ENCODE peak calls at places on chromosomes 4 and X, in five cellular contexts. P, M, L, A and H are unnamed samples.

GRCh38 chr4:41212221-41213203 is 1.8 kb downstream of the APBB2 start:
- DNase-seq in L (peak; percentile 81), A (no peak), M (no peak), P (peak; percentile 72), H (peak; percentile 68)

GRCh38 chr4:169993531-169993930 is 32.7 kb downstream of the MFAP3L start:
- DNase-seq in P (no peak), M (no peak), L (no peak), A (no peak), H (no peak)

GRCh38 chr4:109315341-109315740 is 12.9 kb upstream of the COL25A1 start:
- DNase-seq in L (no peak), A (no peak), P (no peak), M (no peak), H (no peak)

GRCh38 chrX:57822398-57822797 is 87.9 kb downstream of the ZXDA start:
- DNase-seq in A (no peak), P (no peak), M (no peak), L (no peak), H (no peak)

GRCh38 chr4:122086338-122086737 is 65.8 kb upstream of the BLTP1 start:
- DNase-seq in P (no peak), L (peak; percentile 81), M (no peak), A (no peak), H (no peak)

GRCh38 chr4:123632646-123633045 is 236.1 kb downstream of the SPRY1 start:
- DNase-seq in M (no peak), A (no peak), P (no peak), L (no peak), H (no peak)

GRCh38 chr4:86221076-86221475 is 138.8 kb downstream of the MAPK10 start:
- DNase-seq in L (no peak), M (no peak), A (no peak), P (no peak), H (no peak)

GRCh38 chr4:122777846-122778501 is 45.5 kb downstream of the BBS12 start:
- DNase-seq in P (no peak), L (peak; percentile 89), A (no peak), M (no peak), H (no peak)

GRCh38 chr4:97159625-97160024 is 983.7 kb downstream of the STPG2 start:
- DNase-seq in L (no peak), P (no peak), A (no peak), M (no peak), H (no peak)

GRCh38 chr4:155799794-155800123 is 40.9 kb downstream of the GUCY1B1 start:
- DNase-seq in L (no peak), M (no peak), A (no peak), P (no peak), H (no peak)

GRCh38 chr4:125043453-125043852 is 271.3 kb upstream of the FAT4 start:
- DNase-seq in L (peak; percentile 61), P (no peak), M (no peak), A (no peak), H (peak; percentile 8)

GRCh38 chrX:10007604-10008003 is 40.4 kb downstream of the CLDN34 start:
- DNase-seq in L (peak; percentile 42), M (no peak), A (no peak), P (no peak), H (no peak)

GRCh38 chrX:70969635-70970481 is 39.0 kb upstream of the SLC7A3 start:
- DNase-seq in P (no peak), A (no peak), M (no peak), L (no peak), H (peak; percentile 86)

GRCh38 chr4:36399762-36400353 is 118.4 kb downstream of the DTHD1 start:
- DNase-seq in A (no peak), L (peak; percentile 2), P (no peak), M (peak; percentile 36), H (peak; percentile 26)

GRCh38 chrX:2523911-2524310 is 23.1 kb upstream of the DHRSX start:
- DNase-seq in M (no peak), P (no peak), A (no peak), L (no peak), H (no peak)

GRCh38 chr4:100129774-100130173 is 60.5 kb downstream of the DDIT4L start:
- DNase-seq in L (no peak), M (no peak), P (no peak), A (no peak), H (no peak)

GRCh38 chrX:15430584-15430983 is 46.4 kb upstream of the VEGFD start:
- DNase-seq in P (no peak), M (no peak), L (no peak), A (no peak), H (no peak)

GRCh38 chr4:152185786-152186540 is 349.9 kb downstream of the FBXW7 start:
- DNase-seq in A (no peak), P (peak; percentile 28), L (no peak), M (no peak), H (no peak)

GRCh38 chrX:1464282-1465131 is 11.8 kb upstream of the ASMTL start:
- DNase-seq in L (no peak), M (no peak), A (no peak), P (no peak), H (no peak)

GRCh38 chr4:55318541-55319129 is 27.4 kb upstream of the SRD5A3 start:
- DNase-seq in M (no peak), A (no peak), P (no peak), L (no peak), H (no peak)

GRCh38 chrX:72128881-72129280 is 2.8 kb downstream of the RTL5 start:
- DNase-seq in A (no peak), L (no peak), P (no peak), M (no peak), H (peak; percentile 17)

GRCh38 chr4:108360857-108361820 is 192.4 kb upstream of the LEF1 start:
- DNase-seq in P (peak; percentile 52), M (no peak), L (peak; percentile 32), A (no peak), H (no peak)

GRCh38 chrX:26789751-26790150 is 573.8 kb downstream of the MAGEB5 start:
- DNase-seq in A (no peak), M (no peak), L (peak; percentile 15), P (no peak), H (no peak)

GRCh38 chr4:92091335-92091734 is 212.4 kb upstream of the GRID2 start:
- DNase-seq in L (no peak), M (no peak), P (no peak), A (no peak), H (peak; percentile 47)

GRCh38 chrX:68880846-68881513 is 52.2 kb downstream of the EFNB1 start:
- DNase-seq in A (no peak), M (no peak), L (no peak), P (no peak), H (no peak)

GRCh38 chr4:83599183-83599582 is 63.3 kb downstream of the GPAT3 start:
- DNase-seq in A (no peak), P (peak; percentile 58), M (no peak), L (peak; percentile 72), H (no peak)

GRCh38 chr4:90318208-90318607 is 191.0 kb downstream of the CCSER1 start:
- DNase-seq in M (no peak), A (no peak), P (peak; percentile 70), L (peak; percentile 93), H (no peak)

GRCh38 chrX:136909706-136910564 is 29.4 kb upstream of the RBMX start:
- DNase-seq in P (peak; percentile 88), M (peak; percentile 32), A (peak; percentile 40), L (peak; percentile 96), H (peak; percentile 98)

GRCh38 chr4:112813790-112814189 is 176.8 kb downstream of the LARP7 start:
- DNase-seq in A (no peak), M (no peak), P (peak; percentile 76), L (peak; percentile 69), H (no peak)

GRCh38 chr4:139440971-139441370 is 12.9 kb upstream of the RAB33B start:
- DNase-seq in A (no peak), L (no peak), M (no peak), P (peak; percentile 67), H (no peak)

GRCh38 chr4:140090215-140090731 is 63.7 kb downstream of the MAML3 start:
- DNase-seq in L (no peak), A (no peak), M (no peak), P (peak; percentile 8), H (no peak)

GRCh38 chrX:145923376-145923775 is 105.7 kb downstream of the SLITRK2 start:
- DNase-seq in M (no peak), A (no peak), P (no peak), L (no peak), H (peak; percentile 18)

GRCh38 chr4:124030038-124030638 is 633.5 kb downstream of the SPRY1 start:
- DNase-seq in L (peak; percentile 47), A (no peak), P (no peak), M (no peak), H (no peak)

GRCh38 chr4:165874799-165875371 is 1.8 kb downstream of the TLL1 start:
- DNase-seq in L (no peak), A (peak; percentile 36), M (no peak), P (peak; percentile 34), H (peak; percentile 55)

GRCh38 chr4:111027526-111027925 is 404.6 kb upstream of the PITX2 start:
- DNase-seq in M (no peak), P (no peak), A (no peak), L (no peak), H (no peak)

GRCh38 chr4:23728393-23728792 is 161.5 kb downstream of the PPARGC1A start:
- DNase-seq in L (peak; percentile 85), M (no peak), P (peak; percentile 1), A (no peak), H (no peak)